ENCODE peak calls at places on chromosomes 16 and 17, in seven cellular contexts. F is kidney epithelial cell, E is A673, G is keratinocyte, C is HCT116, X is K562, S is cardiac muscle cell. K is an unnamed sample.

GRCh38 chr16:1769402-1770300 is 1.7 kb downstream of the NME3 start:
- DNase-seq in F (no peak), E (no peak), G (no peak), C (no peak), X (no peak), S (no peak), K (no peak)

GRCh38 chr17:49995055-49995738 is at the start of gene DLX3:
- DNase-seq in F (no peak), E (peak; percentile 86), G (peak; percentile 65), C (no peak), X (no peak), S (peak; percentile 90), K (peak; percentile 64)

GRCh38 chr16:12323007-12323699 is 346.6 kb downstream of the SNX29 start:
- DNase-seq in F (no peak), E (no peak), G (no peak), C (no peak), X (no peak), S (no peak), K (no peak)

GRCh38 chr16:80704751-80705150 is 99.6 kb downstream of the CDYL2 start:
- DNase-seq in F (no peak), E (no peak), G (no peak), C (no peak), X (no peak), S (no peak), K (no peak)

GRCh38 chr16:27920391-27920891 is 143.1 kb downstream of the GSG1L start:
- DNase-seq in F (no peak), E (peak; percentile 45), G (no peak), C (peak; percentile 35), X (peak; percentile 15), S (peak; percentile 2), K (no peak)

GRCh38 chr16:11259288-11259621 is 3.3 kb upstream of the SOCS1 start:
- DNase-seq in F (no peak), E (peak; percentile 39), G (no peak), C (no peak), X (no peak), S (no peak), K (no peak)

GRCh38 chr17:19342611-19343255 is 19.8 kb downstream of the B9D1 start:
- DNase-seq in F (no peak), E (no peak), G (no peak), C (no peak), X (no peak), S (no peak), K (no peak)

GRCh38 chr17:16398270-16399267 is 16.8 kb upstream of the TRPV2 start:
- DNase-seq in F (no peak), E (no peak), G (no peak), C (no peak), X (peak; percentile 53), S (no peak), K (no peak)

GRCh38 chr16:74574146-74574545 is 32.8 kb downstream of the GLG1 start:
- DNase-seq in F (no peak), E (no peak), G (no peak), C (no peak), X (no peak), S (no peak), K (no peak)

GRCh38 chr16:23702951-23703350 is 10.1 kb downstream of the ERN2 start:
- DNase-seq in F (no peak), E (no peak), G (no peak), C (no peak), X (no peak), S (no peak), K (no peak)

GRCh38 chr16:80570106-80570478 is 29.3 kb downstream of the DYNLRB2 start:
- DNase-seq in F (no peak), E (no peak), G (no peak), C (no peak), X (no peak), S (no peak), K (no peak)

GRCh38 chr17:2179615-2180295 is 123.8 kb downstream of the SMG6 start:
- DNase-seq in F (no peak), E (peak; percentile 91), G (no peak), C (no peak), X (no peak), S (no peak), K (peak; percentile 97)

GRCh38 chr16:89484923-89485679 is 5.3 kb downstream of the ANKRD11 start:
- DNase-seq in F (no peak), E (no peak), G (no peak), C (no peak), X (no peak), S (no peak), K (no peak)

GRCh38 chr17:76562734-76563148 is 22.9 kb downstream of the PRCD start:
- DNase-seq in F (no peak), E (peak; percentile 86), G (no peak), C (no peak), X (peak; percentile 54), S (no peak), K (no peak)

GRCh38 chr17:2213291-2213960 is 90.2 kb downstream of the SMG6 start:
- DNase-seq in F (no peak), E (no peak), G (no peak), C (no peak), X (no peak), S (no peak), K (no peak)

GRCh38 chr16:29900102-29900887 is at the start of gene ASPHD1:
- DNase-seq in F (peak; percentile 64), E (peak; percentile 76), G (no peak), C (peak; percentile 29), X (peak; percentile 94), S (peak; percentile 88), K (no peak)

GRCh38 chr17:45863857-45864654 is 19.4 kb downstream of the SPPL2C start:
- DNase-seq in F (no peak), E (no peak), G (no peak), C (no peak), X (no peak), S (no peak), K (no peak)

GRCh38 chr17:75346906-75347305 is 57.7 kb upstream of the SLC25A19 start:
- DNase-seq in F (no peak), E (peak; percentile 51), G (no peak), C (no peak), X (peak; percentile 54), S (no peak), K (no peak)

GRCh38 chr17:76528528-76529223 is 8.8 kb downstream of the CYGB start:
- DNase-seq in F (no peak), E (no peak), G (no peak), C (no peak), X (peak; percentile 90), S (no peak), K (peak; percentile 64)

GRCh38 chr17:69783865-69784264 is 291.2 kb upstream of the KCNJ16 start:
- DNase-seq in F (no peak), E (no peak), G (no peak), C (no peak), X (no peak), S (no peak), K (no peak)

GRCh38 chr16:53509906-53510703 is 7.1 kb upstream of the AKTIP start:
- DNase-seq in F (no peak), E (peak; percentile 74), G (peak; percentile 15), C (peak; percentile 38), X (peak; percentile 77), S (peak; percentile 79), K (peak; percentile 54)

GRCh38 chr17:72916991-72917390 is 175.5 kb downstream of the SLC39A11 start:
- DNase-seq in F (no peak), E (no peak), G (no peak), C (no peak), X (no peak), S (no peak), K (no peak)

GRCh38 chr16:88653101-88653500 is 2.2 kb upstream of the CYBA start:
- DNase-seq in F (no peak), E (no peak), G (no peak), C (no peak), X (no peak), S (no peak), K (no peak)

DNA sequence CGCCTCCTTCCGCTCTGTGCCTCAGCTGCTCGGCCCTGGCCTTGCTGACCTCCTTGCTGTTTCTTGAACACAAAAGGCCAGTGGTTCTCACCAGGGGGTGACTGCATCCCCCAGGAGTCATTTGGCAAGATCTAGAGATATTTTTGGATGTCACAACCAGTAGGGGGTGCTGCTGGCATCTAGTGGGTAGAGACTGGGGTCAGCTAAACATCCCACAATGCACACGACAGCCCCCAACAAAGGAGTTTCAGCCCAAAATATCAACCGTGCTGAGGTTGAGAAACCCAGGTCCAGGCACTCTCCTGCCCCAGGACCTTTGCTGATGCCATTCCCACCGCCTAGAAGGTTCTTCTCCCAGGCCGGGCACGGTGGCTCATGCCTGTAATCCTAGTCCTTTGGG is 39.7 kb downstream of the ABCC6 start:
- DNase-seq in F (no peak), E (no peak), G (no peak), C (no peak), X (no peak), S (no peak), K (no peak)
- TF ChIP-seq CTCF in F (peak; percentile 17), E (peak; percentile 51), G (peak; percentile 26), C (peak; percentile 62), X (peak; percentile 35), S (peak; percentile 24), K (no peak)

GRCh38 chr16:47028767-47029377 is 55.4 kb upstream of the DNAJA2 start:
- DNase-seq in F (no peak), E (no peak), G (no peak), C (no peak), X (no peak), S (no peak), K (no peak)
- TF ChIP-seq CTCF in F (no peak), E (no peak), G (no peak), C (no peak), X (no peak), S (no peak), K (no peak)

DNA sequence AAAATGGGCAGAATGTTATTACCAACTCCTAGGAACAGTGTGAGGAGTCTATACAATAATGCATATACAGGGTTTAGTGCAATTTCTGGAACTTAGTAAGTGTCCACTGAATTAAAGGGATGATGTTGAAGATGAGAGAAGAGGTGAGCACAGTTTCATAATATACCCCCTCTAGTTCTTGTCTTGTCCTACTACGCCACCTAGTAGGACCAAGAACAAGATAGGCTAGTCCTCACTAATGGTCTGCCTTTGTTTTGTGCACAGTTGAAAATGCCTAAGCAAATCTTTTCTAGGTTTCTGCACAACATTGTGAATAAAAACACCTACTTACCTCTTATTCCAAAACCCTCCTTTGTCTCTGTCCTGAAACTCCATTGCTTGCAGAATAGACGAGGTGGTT is 670.2 kb downstream of the CDH8 start:
- DNase-seq in F (no peak), E (peak; percentile 49), G (no peak), C (no peak), X (no peak), S (no peak), K (no peak)
- TF ChIP-seq CTCF in F (no peak), E (peak; percentile 47), G (no peak), C (no peak), X (no peak), S (no peak), K (no peak)

GRCh38 chr16:68236804-68237242 is 896 bp upstream of the ESRP2 start:
- DNase-seq in F (no peak), E (no peak), G (no peak), C (no peak), X (no peak), S (no peak), K (no peak)

GRCh38 chr16:68233835-68234187 is 2.1 kb downstream of the ESRP2 start:
- DNase-seq in F (no peak), E (no peak), G (no peak), C (no peak), X (no peak), S (no peak), K (no peak)

GRCh38 chr16:68235882-68236803 is at the start of gene ESRP2:
- DNase-seq in F (no peak), E (no peak), G (peak; percentile 69), C (peak; percentile 84), X (no peak), S (peak; percentile 43), K (no peak)

GRCh38 chr16:68234188-68235104 is 1.5 kb downstream of the ESRP2 start:
- DNase-seq in F (no peak), E (no peak), G (peak; percentile 45), C (peak; percentile 61), X (no peak), S (no peak), K (no peak)

GRCh38 chr16:68235105-68235881 is 634 bp downstream of the ESRP2 start:
- DNase-seq in F (no peak), E (no peak), G (no peak), C (no peak), X (no peak), S (peak; percentile 29), K (no peak)
- TF ChIP-seq CTCF in F (peak; percentile 49), E (no peak), G (peak; percentile 34), C (peak; percentile 43), X (no peak), S (peak; percentile 17), K (no peak)

K was measured in heart right ventricle.